ENCODE peak calls at places on chromosome 1, in ten cellular contexts. Y, U, J, H, K, I, F, R, V and B are unnamed samples.
A peak's percentile ranks its signal among the peaks of the same experiment; 100 is the strongest.

GRCh38 chr1:113874017-113874879 is 2.7 kb upstream of the PTPN22 start:
- DNase-seq in Y (peak; percentile 59), U (no peak), J (no peak), H (peak; percentile 57), K (peak; percentile 87), I (peak; percentile 32), F (no peak), R (no peak), V (no peak), B (peak; percentile 68)

GRCh38 chr1:116379674-116380498 is 6.8 kb downstream of the ATP1A1 start:
- DNase-seq in Y (peak; percentile 74), U (no peak), J (no peak), H (no peak), K (no peak), I (no peak), F (no peak), R (no peak), V (no peak), B (no peak)

GRCh38 chr1:199529324-199529723 is 498.2 kb upstream of the NR5A2 start:
- DNase-seq in Y (no peak), U (no peak), J (no peak), H (no peak), K (no peak), I (peak; percentile 6), F (no peak), R (no peak), V (no peak), B (no peak)

GRCh38 chr1:2274968-2275475 is 46.9 kb downstream of the SKI start:
- DNase-seq in Y (no peak), U (no peak), J (no peak), H (no peak), K (no peak), I (no peak), F (no peak), R (no peak), V (no peak), B (no peak)

GRCh38 chr1:1200876-1201810 is 5.2 kb downstream of the TNFRSF18 start:
- DNase-seq in Y (peak; percentile 44), U (no peak), J (no peak), H (peak; percentile 37), K (peak; percentile 27), I (peak; percentile 90), F (no peak), R (peak; percentile 23), V (peak; percentile 71), B (no peak)

GRCh38 chr1:222040163-222040900 is 298.4 kb upstream of the DUSP10 start:
- DNase-seq in Y (no peak), U (no peak), J (no peak), H (no peak), K (no peak), I (no peak), F (no peak), R (no peak), V (no peak), B (no peak)

GRCh38 chr1:9035226-9035625 is 9.0 kb upstream of the SLC2A7 start:
- DNase-seq in Y (no peak), U (no peak), J (no peak), H (no peak), K (no peak), I (no peak), F (no peak), R (no peak), V (no peak), B (no peak)

GRCh38 chr1:26161408-26162219 is 2.7 kb downstream of the FAM110D start:
- DNase-seq in Y (peak; percentile 65), U (peak; percentile 37), J (peak; percentile 41), H (peak; percentile 30), K (peak; percentile 58), I (peak; percentile 60), F (no peak), R (no peak), V (peak; percentile 59), B (no peak)

GRCh38 chr1:44609412-44609767 is 64.9 kb downstream of the TMEM53 start:
- DNase-seq in Y (peak; percentile 38), U (no peak), J (no peak), H (peak; percentile 62), K (peak; percentile 64), I (peak; percentile 82), F (peak; percentile 63), R (peak; percentile 6), V (peak; percentile 53), B (peak; percentile 47)

GRCh38 chr1:4058706-4059105 is 158.6 kb upstream of the C1orf174 start:
- DNase-seq in Y (no peak), U (no peak), J (no peak), H (no peak), K (no peak), I (no peak), F (no peak), R (no peak), V (no peak), B (no peak)

GRCh38 chr1:6730889-6731288 is 29.3 kb upstream of the DNAJC11 start:
- DNase-seq in Y (no peak), U (no peak), J (no peak), H (no peak), K (no peak), I (no peak), F (no peak), R (no peak), V (no peak), B (no peak)

GRCh38 chr1:246304468-246305259 is 202.4 kb downstream of the SMYD3 start:
- DNase-seq in Y (no peak), U (no peak), J (no peak), H (no peak), K (no peak), I (no peak), F (no peak), R (no peak), V (no peak), B (no peak)

GRCh38 chr1:173122344-173122880 is 71.7 kb upstream of the TNFSF18 start:
- DNase-seq in Y (no peak), U (no peak), J (no peak), H (peak; percentile 32), K (peak; percentile 45), I (no peak), F (no peak), R (no peak), V (no peak), B (no peak)

GRCh38 chr1:92747735-92748134 is 37.2 kb downstream of the EVI5 start:
- DNase-seq in Y (no peak), U (no peak), J (no peak), H (peak; percentile 64), K (no peak), I (no peak), F (no peak), R (no peak), V (no peak), B (no peak)

GRCh38 chr1:23651069-23651808 is 40.4 kb upstream of the RPL11 start:
- DNase-seq in Y (peak; percentile 69), U (no peak), J (no peak), H (peak; percentile 68), K (peak; percentile 75), I (no peak), F (peak; percentile 94), R (no peak), V (no peak), B (no peak)

GRCh38 chr1:41387667-41388091 is 26.4 kb downstream of the FOXO6 start:
- DNase-seq in Y (peak; percentile 92), U (no peak), J (no peak), H (peak; percentile 83), K (peak; percentile 66), I (peak; percentile 90), F (peak; percentile 81), R (peak; percentile 95), V (peak; percentile 47), B (no peak)

GRCh38 chr1:36871146-36871971 is 163.0 kb downstream of the GRIK3 start:
- DNase-seq in Y (no peak), U (no peak), J (peak; percentile 79), H (no peak), K (peak; percentile 67), I (no peak), F (no peak), R (no peak), V (peak; percentile 80), B (no peak)

GRCh38 chr1:205044745-205045144 is 1.7 kb downstream of the CNTN2 start:
- DNase-seq in Y (no peak), U (no peak), J (no peak), H (no peak), K (no peak), I (peak; percentile 62), F (no peak), R (no peak), V (no peak), B (no peak)

GRCh38 chr1:85199667-85200366 is 999 bp downstream of the SYDE2 start:
- DNase-seq in Y (peak; percentile 13), U (peak; percentile 53), J (no peak), H (no peak), K (no peak), I (no peak), F (no peak), R (no peak), V (no peak), B (no peak)

GRCh38 chr1:192805832-192806323 is 3.0 kb upstream of the RGS2 start:
- DNase-seq in Y (no peak), U (peak; percentile 69), J (no peak), H (peak; percentile 97), K (peak; percentile 93), I (peak; percentile 39), F (no peak), R (no peak), V (no peak), B (peak; percentile 73)

GRCh38 chr1:42963378-42964005 is 4.8 kb upstream of the SLC2A1 start:
- DNase-seq in Y (no peak), U (no peak), J (no peak), H (peak; percentile 86), K (peak; percentile 88), I (no peak), F (no peak), R (no peak), V (no peak), B (no peak)

GRCh38 chr1:230028602-230029223 is 38.3 kb upstream of the GALNT2 start:
- DNase-seq in Y (no peak), U (no peak), J (no peak), H (no peak), K (no peak), I (no peak), F (no peak), R (no peak), V (no peak), B (no peak)

GRCh38 chr1:180151508-180151907 is 3.2 kb upstream of the QSOX1 start:
- DNase-seq in Y (no peak), U (no peak), J (no peak), H (peak; percentile 89), K (peak; percentile 88), I (no peak), F (no peak), R (peak; percentile 10), V (no peak), B (no peak)

GRCh38 chr1:110421159-110421777 is 13.8 kb upstream of the LAMTOR5 start:
- DNase-seq in Y (no peak), U (no peak), J (no peak), H (peak; percentile 69), K (peak; percentile 43), I (no peak), F (no peak), R (no peak), V (no peak), B (no peak)